ENCODE peak calls at places on chromosomes 16 and 17, in nine cellular contexts. E is right lobe of liver, N is upper lobe of right lung, Z is heart left ventricle, Y is A549, R is HL-60, P is AG04450, C is tibial nerve, A is esophagus muscularis mucosa. G is an unnamed sample.

GRCh38 chr16:53153130-53153529 is 98.3 kb downstream of the CHD9 start:
- DNase-seq in Z (no peak), E (no peak), C (no peak), P (no peak), A (no peak), N (no peak), R (no peak), Y (no peak), G (no peak)

GRCh38 chr16:4314532-4315184 is 1.2 kb upstream of the GLIS2 start:
- DNase-seq in A (no peak), N (peak; percentile 76), Y (peak; percentile 94), E (no peak), Z (no peak), R (no peak), C (no peak), P (no peak), G (peak; percentile 74)

GRCh38 chr17:56545056-56545455 is 48.4 kb upstream of the NOG start:
- DNase-seq in R (no peak), A (no peak), N (no peak), Y (no peak), P (no peak), E (no peak), Z (no peak), C (no peak), G (no peak)

GRCh38 chr17:16947470-16947869 is 24.4 kb downstream of the TNFRSF13B start:
- DNase-seq in N (no peak), E (no peak), P (no peak), A (no peak), C (no peak), R (no peak), Z (no peak), Y (no peak), G (no peak)

GRCh38 chr16:70576431-70577255 is 53.0 kb downstream of the SF3B3 start:
- DNase-seq in C (no peak), Y (peak; percentile 33), A (no peak), E (no peak), N (no peak), R (peak; percentile 40), P (peak; percentile 59), Z (no peak), G (peak; percentile 46)

GRCh38 chr17:27236710-27237315 is 57.1 kb upstream of the WSB1 start:
- DNase-seq in N (no peak), Y (peak; percentile 78), C (peak; percentile 88), R (peak; percentile 68), A (no peak), Z (peak; percentile 60), E (peak; percentile 64), P (peak; percentile 59), G (no peak)

GRCh38 chr17:16371742-16372141 is 9.1 kb upstream of the UBB start:
- DNase-seq in E (no peak), Y (peak; percentile 82), N (no peak), P (peak; percentile 80), Z (no peak), A (no peak), R (no peak), C (no peak), G (no peak)

GRCh38 chr16:87276091-87276561 is 41.1 kb downstream of the C16orf95 start:
- DNase-seq in P (no peak), Z (no peak), N (peak; percentile 18), Y (no peak), R (no peak), A (no peak), E (no peak), C (no peak), G (no peak)

GRCh38 chr17:45229681-45230409 is 8.2 kb downstream of the FMNL1 start:
- DNase-seq in P (no peak), N (no peak), Z (peak; percentile 61), C (no peak), A (no peak), Y (no peak), R (no peak), E (no peak), G (no peak)

GRCh38 chr17:72182256-72182890 is 61.6 kb downstream of the SOX9 start:
- DNase-seq in A (no peak), Z (no peak), Y (peak; percentile 76), P (no peak), N (no peak), E (no peak), R (no peak), C (no peak), G (no peak)

GRCh38 chr16:3774156-3774767 is 56.9 kb upstream of the TRAP1 start:
- DNase-seq in P (peak; percentile 13), Y (no peak), A (no peak), E (no peak), N (no peak), Z (peak; percentile 85), R (no peak), C (no peak), G (no peak)

GRCh38 chr16:1941924-1942809 is 832 bp downstream of the MSRB1 start:
- DNase-seq in Y (no peak), N (peak; percentile 67), P (no peak), C (no peak), A (no peak), E (peak; percentile 69), Z (no peak), R (peak; percentile 97), G (peak; percentile 71)

GRCh38 chr17:77926967-77927366 is 31.5 kb upstream of the TNRC6C start:
- DNase-seq in Y (no peak), P (no peak), A (no peak), R (no peak), E (no peak), Z (no peak), C (no peak), N (no peak), G (no peak)

GRCh38 chr17:29667969-29668368 is 45.3 kb upstream of the CORO6 start:
- DNase-seq in Z (peak; percentile 56), P (no peak), E (no peak), A (no peak), R (no peak), C (no peak), N (no peak), Y (no peak), G (no peak)

GRCh38 chr17:29677139-29677834 is 54.6 kb upstream of the CORO6 start:
- DNase-seq in C (peak; percentile 58), Y (no peak), Z (peak; percentile 61), N (no peak), P (no peak), E (no peak), A (peak; percentile 94), R (no peak), G (no peak)

GRCh38 chr17:29674270-29674669 is 51.6 kb upstream of the CORO6 start:
- DNase-seq in C (no peak), Z (no peak), A (no peak), Y (no peak), R (peak; percentile 69), N (no peak), P (no peak), E (no peak), G (no peak)

GRCh38 chr17:29671661-29672060 is 48.9 kb upstream of the CORO6 start:
- DNase-seq in P (no peak), Y (no peak), E (no peak), R (no peak), A (no peak), Z (no peak), N (no peak), C (no peak), G (no peak)
- H3K4me3 ChIP-seq in P (no peak overlapping the region), Y (no peak overlapping the region), E (no peak overlapping the region), R (no peak overlapping the region), A (no peak overlapping the region), Z (no peak overlapping the region), N (no peak overlapping the region), C (no peak overlapping the region), G (no peak overlapping the region)

GRCh38 chr16:67672739-67673662 is 6.4 kb downstream of the C16orf86 start:
- DNase-seq in N (no peak), A (no peak), R (peak; percentile 84), Y (peak; percentile 58), Z (peak; percentile 75), C (no peak), E (peak; percentile 79), P (peak; percentile 56), G (no peak)
- TF ChIP-seq CTCF in N (peak; percentile 73), A (peak; percentile 70), R (peak; percentile 80), Y (peak; percentile 64), Z (peak; percentile 65), C (peak; percentile 48), E (peak; percentile 76), P (peak; percentile 83), G (peak; percentile 61)

GRCh38 chr17:39792523-39793221 is 54.9 kb downstream of the GRB7 start:
- DNase-seq in C (no peak), N (no peak), R (no peak), P (no peak), Z (no peak), Y (no peak), A (no peak), E (no peak), G (no peak)
- H3K27ac ChIP-seq in C (no peak overlapping the region), N (no peak overlapping the region), R (no peak overlapping the region), P (no peak overlapping the region), Z (no peak overlapping the region), Y (no peak overlapping the region), A (no peak overlapping the region), E (no peak overlapping the region), G (no peak overlapping the region)

GRCh38 chr17:35063514-35064223 is at the start of gene RFFL:
- DNase-seq in N (peak; percentile 85), C (peak; percentile 81), P (peak; percentile 93), E (peak; percentile 93), Z (peak; percentile 89), R (peak; percentile 99), Y (peak; percentile 99), A (peak; percentile 96), G (peak; percentile 94)
- H3K4me3 ChIP-seq in N (peak within 1 kb of the TSS; percentile 23), C (no peak within 1 kb of the TSS), P (peak within 1 kb of the TSS; percentile 50), E (peak within 1 kb of the TSS; percentile 44), Z (peak within 1 kb of the TSS; percentile 40), R (no peak within 1 kb of the TSS), Y (peak within 1 kb of the TSS; percentile 38), A (peak within 1 kb of the TSS; percentile 47), G (peak within 1 kb of the TSS; percentile 35)

GRCh38 chr17:68346448-68346847 is 55.2 kb downstream of the ARSG start:
- DNase-seq in C (no peak), Z (peak; percentile 47), A (no peak), E (peak; percentile 59), P (no peak), N (peak; percentile 70), R (peak; percentile 99), Y (no peak), G (no peak)
- TF ChIP-seq CTCF in C (no peak), Z (no peak), A (no peak), E (no peak), P (no peak), N (no peak), R (no peak), Y (no peak), G (no peak)

GRCh38 chr17:12623220-12623848 is 42.4 kb upstream of the MYOCD start:
- DNase-seq in N (no peak), P (no peak), Z (no peak), R (no peak), Y (no peak), A (no peak), E (no peak), C (no peak), G (no peak)
- H3K27ac ChIP-seq in N (no peak overlapping the region), P (no peak overlapping the region), Z (peak overlapping the region; percentile 3), R (no peak overlapping the region), Y (no peak overlapping the region), A (no peak overlapping the region), E (no peak overlapping the region), C (no peak overlapping the region), G (no peak overlapping the region)

G was measured in suprapubic skin.